ENCODE peak calls at places on chromosomes 1 and 21, in ten cellular contexts. T is dorsolateral prefrontal cortex; Q is activated gamma-delta T cell; S is sigmoid colon; W is activated CD8-positive, alpha-beta memory T cell treated with anti-CD3 and anti-CD28 coated beads, Interleukin-2, amount 50 U/mL, for 48 hours; K is stimulated activated CD8-positive, alpha-beta memory T cell treated with anti-CD3 and anti-CD28 coated beads, Interleukin-2, amount 100 ng/mL, for 1 hour; C is neuronal stem cell; E is H9; D is stimulated activated CD4-positive, alpha-beta T cell treated with anti-CD3 and anti-CD28 coated beads, Interleukin-1b, Interleukin-23, amount 100 ng/mL, for 24 hours; B is activated CD4-positive, alpha-beta T cell treated with anti-CD3 and anti-CD28 coated beads for 48 hours. P is an unnamed sample.

GRCh38 chr1:230681599-230681998 is 32.3 kb downstream of the AGT start:
- DNase-seq in W (no peak), S (no peak), E (no peak), C (no peak), B (peak; percentile 19), D (no peak), T (no peak), K (no peak), Q (no peak), P (no peak)

GRCh38 chr1:156848461-156849150 is 10.3 kb downstream of the INSRR start:
- DNase-seq in S (no peak), B (peak; percentile 77), C (no peak), E (peak; percentile 87), K (peak; percentile 31), T (no peak), Q (peak; percentile 34), D (no peak), W (peak; percentile 80), P (peak; percentile 93)

GRCh38 chr1:104765115-104765514 is 1015.4 kb downstream of the AMY1C start:
- DNase-seq in D (no peak), B (no peak), T (no peak), S (no peak), C (no peak), K (no peak), W (no peak), E (no peak), Q (no peak), P (no peak)

GRCh38 chr1:110890474-110891196 is 17.7 kb downstream of the CD53 start:
- DNase-seq in Q (no peak), C (no peak), W (no peak), T (no peak), K (no peak), D (no peak), E (no peak), S (no peak), B (no peak), P (no peak)

GRCh38 chr1:232599178-232600041 is 30.5 kb downstream of the SIPA1L2 start:
- DNase-seq in B (no peak), T (no peak), E (no peak), C (no peak), S (no peak), W (no peak), K (no peak), Q (no peak), D (no peak), P (no peak)

GRCh38 chr1:35573776-35574654 is 901 bp downstream of the TFAP2E start:
- DNase-seq in K (no peak), D (no peak), Q (no peak), E (no peak), B (no peak), S (no peak), T (no peak), C (no peak), W (no peak), P (peak; percentile 86)

GRCh38 chr1:235835226-235835625 is 31.5 kb downstream of the LYST start:
- DNase-seq in K (no peak), S (peak; percentile 80), D (no peak), W (no peak), C (no peak), B (no peak), E (no peak), T (peak; percentile 51), Q (no peak), P (no peak)

GRCh38 chr1:15911141-15911540 is 63.6 kb downstream of the SPEN start:
- DNase-seq in C (no peak), W (no peak), K (no peak), D (no peak), B (no peak), Q (no peak), E (no peak), S (no peak), T (no peak), P (no peak)

GRCh38 chr21:26982767-26983166 is 15.9 kb upstream of the ADAMTS5 start:
- DNase-seq in D (no peak), B (no peak), K (no peak), W (no peak), E (no peak), C (no peak), T (no peak), Q (no peak), S (no peak), P (no peak)

GRCh38 chr1:32111040-32111628 is 3.3 kb downstream of the KPNA6 start:
- DNase-seq in E (no peak), S (no peak), K (no peak), T (no peak), W (no peak), C (no peak), D (no peak), Q (no peak), B (no peak), P (no peak)

GRCh38 chr1:209583408-209583807 is at the start of gene CAMK1G:
- DNase-seq in C (peak; percentile 78), K (no peak), S (no peak), W (no peak), D (no peak), Q (no peak), T (no peak), B (no peak), E (peak; percentile 47), P (peak; percentile 76)

GRCh38 chr1:6880951-6881690 is 95.9 kb downstream of the CAMTA1 start:
- DNase-seq in W (no peak), C (no peak), E (no peak), K (no peak), S (no peak), B (no peak), Q (no peak), D (no peak), T (no peak), P (no peak)

GRCh38 chr1:156673387-156674121 is 3.7 kb downstream of the NES start:
- DNase-seq in D (no peak), E (peak; percentile 97), S (no peak), K (no peak), W (no peak), B (no peak), T (no peak), C (peak; percentile 97), Q (no peak), P (peak; percentile 95)

GRCh38 chr1:228379165-228379460 is 27.5 kb downstream of the TRIM11 start:
- DNase-seq in W (no peak), T (peak; percentile 45), K (no peak), S (peak; percentile 69), D (no peak), C (peak; percentile 8), B (peak; percentile 21), Q (no peak), E (no peak), P (peak; percentile 81)